ENCODE peak calls at places on chromosomes 1 and 21, in seven cellular contexts. One of them, this sample, is unnamed.

GRCh38 chr1:154772611-154773515 is 97.2 kb downstream of the KCNN3 start:
- DNase-seq in T-helper 2 cell: no peak
- DNase-seq in CD8-positive, alpha-beta memory T cell: peak; percentile 68
- DNase-seq in HCT116: no peak
- DNase-seq in anterior cingulate cortex: no peak
- DNase-seq in psoas muscle: no peak
- DNase-seq in WERI-Rb-1: peak; percentile 74
- DNase-seq in this sample: no peak

GRCh38 chr21:34771512-34772028 is 102.8 kb downstream of the CLIC6 start:
- DNase-seq in T-helper 2 cell: no peak
- DNase-seq in CD8-positive, alpha-beta memory T cell: no peak
- DNase-seq in HCT116: peak; percentile 80
- DNase-seq in anterior cingulate cortex: no peak
- DNase-seq in psoas muscle: no peak
- DNase-seq in WERI-Rb-1: no peak
- DNase-seq in this sample: no peak

GRCh38 chr1:212959266-212960220 is 9.2 kb downstream of the VASH2 start:
- DNase-seq in T-helper 2 cell: no peak
- DNase-seq in CD8-positive, alpha-beta memory T cell: no peak
- DNase-seq in HCT116: no peak
- DNase-seq in anterior cingulate cortex: no peak
- DNase-seq in psoas muscle: no peak
- DNase-seq in WERI-Rb-1: no peak
- DNase-seq in this sample: no peak

GRCh38 chr1:23444104-23444533 is 19.6 kb upstream of the TCEA3 start:
- DNase-seq in T-helper 2 cell: no peak
- DNase-seq in CD8-positive, alpha-beta memory T cell: no peak
- DNase-seq in HCT116: no peak
- DNase-seq in anterior cingulate cortex: no peak
- DNase-seq in psoas muscle: peak; percentile 82
- DNase-seq in WERI-Rb-1: no peak
- DNase-seq in this sample: peak; percentile 96

GRCh38 chr1:31671147-31671546 is 26.5 kb upstream of the PEF1 start:
- DNase-seq in T-helper 2 cell: no peak
- DNase-seq in CD8-positive, alpha-beta memory T cell: no peak
- DNase-seq in HCT116: no peak
- DNase-seq in anterior cingulate cortex: no peak
- DNase-seq in psoas muscle: no peak
- DNase-seq in WERI-Rb-1: no peak
- DNase-seq in this sample: no peak

GRCh38 chr1:179036844-179037465 is 11.3 kb downstream of the FAM20B start:
- DNase-seq in T-helper 2 cell: no peak
- DNase-seq in CD8-positive, alpha-beta memory T cell: no peak
- DNase-seq in HCT116: no peak
- DNase-seq in anterior cingulate cortex: no peak
- DNase-seq in psoas muscle: no peak
- DNase-seq in WERI-Rb-1: no peak
- DNase-seq in this sample: no peak

GRCh38 chr1:230109871-230110667 is 43.0 kb downstream of the GALNT2 start:
- DNase-seq in T-helper 2 cell: no peak
- DNase-seq in CD8-positive, alpha-beta memory T cell: peak; percentile 69
- DNase-seq in HCT116: no peak
- DNase-seq in anterior cingulate cortex: no peak
- DNase-seq in psoas muscle: no peak
- DNase-seq in WERI-Rb-1: peak; percentile 77
- DNase-seq in this sample: no peak

GRCh38 chr1:220271706-220272046 is 577 bp downstream of the RAB3GAP2 start:
- DNase-seq in T-helper 2 cell: no peak
- DNase-seq in CD8-positive, alpha-beta memory T cell: no peak
- DNase-seq in HCT116: peak; percentile 18
- DNase-seq in anterior cingulate cortex: no peak
- DNase-seq in psoas muscle: no peak
- DNase-seq in WERI-Rb-1: no peak
- DNase-seq in this sample: no peak

GRCh38 chr1:87058343-87058649 is 143.9 kb downstream of the HS2ST1 start:
- DNase-seq in T-helper 2 cell: no peak
- DNase-seq in CD8-positive, alpha-beta memory T cell: no peak
- DNase-seq in HCT116: no peak
- DNase-seq in anterior cingulate cortex: no peak
- DNase-seq in psoas muscle: no peak
- DNase-seq in WERI-Rb-1: no peak
- DNase-seq in this sample: no peak

GRCh38 chr1:244349103-244349531 is 102.6 kb downstream of the ADSS2 start:
- DNase-seq in T-helper 2 cell: no peak
- DNase-seq in CD8-positive, alpha-beta memory T cell: no peak
- DNase-seq in HCT116: no peak
- DNase-seq in anterior cingulate cortex: no peak
- DNase-seq in psoas muscle: no peak
- DNase-seq in WERI-Rb-1: no peak
- DNase-seq in this sample: peak; percentile 75

GRCh38 chr1:227786673-227787512 is 28.6 kb upstream of the PRSS38 start:
- DNase-seq in T-helper 2 cell: no peak
- DNase-seq in CD8-positive, alpha-beta memory T cell: peak; percentile 53
- DNase-seq in HCT116: no peak
- DNase-seq in anterior cingulate cortex: no peak
- DNase-seq in psoas muscle: peak; percentile 56
- DNase-seq in WERI-Rb-1: no peak
- DNase-seq in this sample: peak; percentile 59

GRCh38 chr1:165629848-165630628 is 996 bp upstream of the MGST3 start:
- DNase-seq in T-helper 2 cell: no peak
- DNase-seq in CD8-positive, alpha-beta memory T cell: no peak
- DNase-seq in HCT116: no peak
- DNase-seq in anterior cingulate cortex: no peak
- DNase-seq in psoas muscle: no peak
- DNase-seq in WERI-Rb-1: peak; percentile 69
- DNase-seq in this sample: no peak

GRCh38 chr1:244329591-244330317 is 122.0 kb downstream of the ADSS2 start:
- DNase-seq in T-helper 2 cell: no peak
- DNase-seq in CD8-positive, alpha-beta memory T cell: no peak
- DNase-seq in HCT116: no peak
- DNase-seq in anterior cingulate cortex: no peak
- DNase-seq in psoas muscle: no peak
- DNase-seq in WERI-Rb-1: no peak
- DNase-seq in this sample: no peak

GRCh38 chr21:33850401-33850800 is 65.2 kb downstream of the ATP5PO start:
- DNase-seq in T-helper 2 cell: no peak
- DNase-seq in CD8-positive, alpha-beta memory T cell: no peak
- DNase-seq in HCT116: no peak
- DNase-seq in anterior cingulate cortex: no peak
- DNase-seq in psoas muscle: no peak
- DNase-seq in WERI-Rb-1: no peak
- DNase-seq in this sample: no peak

GRCh38 chr1:107829083-107829771 is 135.8 kb downstream of the VAV3 start:
- DNase-seq in T-helper 2 cell: no peak
- DNase-seq in CD8-positive, alpha-beta memory T cell: no peak
- DNase-seq in HCT116: no peak
- DNase-seq in anterior cingulate cortex: no peak
- DNase-seq in psoas muscle: no peak
- DNase-seq in WERI-Rb-1: no peak
- DNase-seq in this sample: no peak